ENCODE peak calls at places on chromosome 11, in nine cellular contexts. One of them, this sample, is unnamed.
A peak's percentile ranks its signal among the peaks of the same experiment; 100 is the strongest.

GRCh38 chr11:68470304-68470811 is 9.8 kb downstream of the PPP6R3 start:
- DNase-seq in RWPE1: no peak
- DNase-seq in fibroblast of lung: no peak
- DNase-seq in lung: no peak
- DNase-seq in CD8-positive, alpha-beta T cell: no peak
- DNase-seq in kidney epithelial cell: no peak
- DNase-seq in neural progenitor cell: no peak
- DNase-seq in sigmoid colon: no peak
- DNase-seq in Calu3: no peak
- DNase-seq in this sample: no peak

GRCh38 chr11:80815752-80816453 is 1375.1 kb upstream of the TENM4 start:
- DNase-seq in CD8-positive, alpha-beta T cell: no peak
- DNase-seq in Calu3: no peak
- DNase-seq in fibroblast of lung: no peak
- DNase-seq in kidney epithelial cell: peak; percentile 19
- DNase-seq in lung: no peak
- DNase-seq in sigmoid colon: no peak
- DNase-seq in RWPE1: no peak
- DNase-seq in neural progenitor cell: no peak
- DNase-seq in this sample: no peak

GRCh38 chr11:18100926-18101656 is 4.8 kb downstream of the SAAL1 start:
- DNase-seq in RWPE1: no peak
- DNase-seq in CD8-positive, alpha-beta T cell: no peak
- DNase-seq in Calu3: no peak
- DNase-seq in lung: no peak
- DNase-seq in neural progenitor cell: no peak
- DNase-seq in fibroblast of lung: no peak
- DNase-seq in kidney epithelial cell: no peak
- DNase-seq in sigmoid colon: no peak
- DNase-seq in this sample: no peak

GRCh38 chr11:72237112-72237931 is 6.7 kb downstream of the PHOX2A start:
- DNase-seq in kidney epithelial cell: no peak
- DNase-seq in CD8-positive, alpha-beta T cell: no peak
- DNase-seq in lung: no peak
- DNase-seq in fibroblast of lung: no peak
- DNase-seq in Calu3: no peak
- DNase-seq in sigmoid colon: peak; percentile 63
- DNase-seq in RWPE1: no peak
- DNase-seq in neural progenitor cell: no peak
- DNase-seq in this sample: no peak

GRCh38 chr11:34916810-34917780 is 677 bp downstream of the PDHX start:
- DNase-seq in CD8-positive, alpha-beta T cell: no peak
- DNase-seq in kidney epithelial cell: no peak
- DNase-seq in fibroblast of lung: peak; percentile 38
- DNase-seq in neural progenitor cell: no peak
- DNase-seq in RWPE1: peak; percentile 59
- DNase-seq in lung: no peak
- DNase-seq in sigmoid colon: no peak
- DNase-seq in Calu3: no peak
- DNase-seq in this sample: no peak

GRCh38 chr11:100404907-100405306 is 282.2 kb upstream of the ARHGAP42 start:
- DNase-seq in neural progenitor cell: no peak
- DNase-seq in sigmoid colon: no peak
- DNase-seq in RWPE1: no peak
- DNase-seq in lung: no peak
- DNase-seq in fibroblast of lung: no peak
- DNase-seq in Calu3: no peak
- DNase-seq in kidney epithelial cell: no peak
- DNase-seq in CD8-positive, alpha-beta T cell: no peak
- DNase-seq in this sample: no peak

GRCh38 chr11:122423283-122423682 is 232.2 kb upstream of the UBASH3B start:
- DNase-seq in kidney epithelial cell: no peak
- DNase-seq in lung: no peak
- DNase-seq in CD8-positive, alpha-beta T cell: no peak
- DNase-seq in fibroblast of lung: no peak
- DNase-seq in Calu3: no peak
- DNase-seq in RWPE1: no peak
- DNase-seq in sigmoid colon: no peak
- DNase-seq in neural progenitor cell: no peak
- DNase-seq in this sample: no peak

GRCh38 chr11:117807482-117808272 is 10.7 kb upstream of the DSCAML1 start:
- DNase-seq in Calu3: peak; percentile 70
- DNase-seq in lung: peak; percentile 73
- DNase-seq in neural progenitor cell: peak; percentile 81
- DNase-seq in CD8-positive, alpha-beta T cell: peak; percentile 67
- DNase-seq in sigmoid colon: peak; percentile 88
- DNase-seq in RWPE1: peak; percentile 58
- DNase-seq in kidney epithelial cell: no peak
- DNase-seq in fibroblast of lung: peak; percentile 68
- DNase-seq in this sample: peak; percentile 55

GRCh38 chr11:1256257-1257045 is 33.6 kb downstream of the MUC5B start:
- DNase-seq in RWPE1: no peak
- DNase-seq in fibroblast of lung: no peak
- DNase-seq in sigmoid colon: no peak
- DNase-seq in CD8-positive, alpha-beta T cell: no peak
- DNase-seq in neural progenitor cell: no peak
- DNase-seq in lung: no peak
- DNase-seq in Calu3: no peak
- DNase-seq in kidney epithelial cell: no peak
- DNase-seq in this sample: no peak

GRCh38 chr11:28017816-28018215 is 90.1 kb downstream of the KIF18A start:
- DNase-seq in neural progenitor cell: no peak
- DNase-seq in sigmoid colon: no peak
- DNase-seq in RWPE1: no peak
- DNase-seq in lung: no peak
- DNase-seq in CD8-positive, alpha-beta T cell: no peak
- DNase-seq in Calu3: no peak
- DNase-seq in kidney epithelial cell: no peak
- DNase-seq in fibroblast of lung: peak; percentile 64
- DNase-seq in this sample: no peak

GRCh38 chr11:31799794-31800397 is 11.2 kb downstream of the PAX6 start:
- DNase-seq in kidney epithelial cell: no peak
- DNase-seq in fibroblast of lung: no peak
- DNase-seq in Calu3: no peak
- DNase-seq in sigmoid colon: no peak
- DNase-seq in CD8-positive, alpha-beta T cell: no peak
- DNase-seq in RWPE1: no peak
- DNase-seq in neural progenitor cell: peak; percentile 27
- DNase-seq in lung: no peak
- DNase-seq in this sample: no peak

DNA sequence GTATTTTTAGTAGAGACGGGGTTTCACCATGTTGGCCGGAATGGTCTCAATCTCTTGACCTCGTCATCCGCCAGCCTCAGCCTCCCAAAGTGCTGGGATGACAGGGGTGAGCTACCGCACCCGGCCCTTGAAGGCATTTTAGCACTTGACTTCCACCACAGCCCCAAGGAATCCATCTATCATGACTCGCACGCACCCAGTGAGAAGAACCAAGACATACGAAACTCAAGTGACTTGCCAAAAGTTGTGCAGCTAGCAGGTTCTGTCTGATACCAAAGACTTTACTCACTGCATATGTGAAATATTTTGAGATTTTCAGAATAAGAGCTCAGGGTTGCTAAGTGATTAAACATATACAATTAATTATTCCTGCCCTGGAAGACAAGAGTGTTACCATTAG is 21.0 kb downstream of the FLI1 start:
- DNase-seq in neural progenitor cell: no peak
- DNase-seq in RWPE1: peak; percentile 45
- DNase-seq in sigmoid colon: no peak
- DNase-seq in fibroblast of lung: peak; percentile 86
- DNase-seq in Calu3: no peak
- DNase-seq in CD8-positive, alpha-beta T cell: no peak
- DNase-seq in lung: no peak
- DNase-seq in kidney epithelial cell: no peak
- DNase-seq in this sample: peak; percentile 66
- TF ChIP-seq CTCF in neural progenitor cell: no peak
- TF ChIP-seq CTCF in RWPE1: no peak
- TF ChIP-seq CTCF in sigmoid colon: no peak
- TF ChIP-seq CTCF in fibroblast of lung: no peak
- TF ChIP-seq CTCF in Calu3: no peak
- TF ChIP-seq CTCF in CD8-positive, alpha-beta T cell: no peak
- TF ChIP-seq CTCF in lung: no peak
- TF ChIP-seq CTCF in kidney epithelial cell: no peak
- TF ChIP-seq CTCF in this sample: no peak

GRCh38 chr11:48116843-48117242 is 99.8 kb upstream of the OR4B1 start:
- DNase-seq in RWPE1: no peak
- DNase-seq in fibroblast of lung: no peak
- DNase-seq in CD8-positive, alpha-beta T cell: no peak
- DNase-seq in sigmoid colon: no peak
- DNase-seq in kidney epithelial cell: no peak
- DNase-seq in lung: no peak
- DNase-seq in Calu3: peak; percentile 39
- DNase-seq in neural progenitor cell: peak; percentile 37
- DNase-seq in this sample: no peak
- TF ChIP-seq CTCF in RWPE1: peak; percentile 28
- TF ChIP-seq CTCF in fibroblast of lung: peak; percentile 30
- TF ChIP-seq CTCF in CD8-positive, alpha-beta T cell: peak; percentile 37
- TF ChIP-seq CTCF in sigmoid colon: no peak
- TF ChIP-seq CTCF in kidney epithelial cell: peak; percentile 40
- TF ChIP-seq CTCF in lung: no peak
- TF ChIP-seq CTCF in Calu3: peak; percentile 58
- TF ChIP-seq CTCF in neural progenitor cell: peak; percentile 43
- TF ChIP-seq CTCF in this sample: peak; percentile 46

DNA sequence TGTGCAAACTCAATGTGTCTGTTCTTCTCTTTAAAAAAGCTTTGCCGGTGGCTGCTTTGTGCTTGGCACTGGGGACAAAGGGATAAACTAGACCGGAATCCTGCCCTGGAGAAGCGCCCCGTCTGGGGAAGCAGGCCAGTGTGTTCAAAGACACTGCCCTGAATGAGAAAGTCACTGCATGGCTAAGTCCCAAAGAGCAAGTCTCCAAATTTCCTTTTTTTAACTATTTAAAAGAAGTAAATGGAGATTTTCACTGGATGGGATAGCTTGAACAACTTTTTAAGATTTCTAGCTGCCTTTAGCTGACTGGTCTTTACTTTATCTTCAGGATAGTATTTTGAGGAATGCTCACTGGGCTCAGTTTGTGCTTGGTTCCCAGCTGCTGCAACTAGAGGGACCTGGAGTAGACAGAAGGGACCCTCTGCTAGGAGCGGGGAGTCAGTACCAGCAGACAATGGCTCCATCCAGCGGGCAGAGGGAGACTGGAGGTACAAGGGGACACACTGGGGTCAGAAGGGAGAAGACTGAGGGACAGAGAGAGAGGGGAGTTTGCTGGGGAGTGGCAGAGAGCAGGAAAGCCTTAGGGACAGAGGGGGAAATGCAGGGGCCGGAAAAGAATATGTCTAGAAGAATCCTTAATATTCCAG is 22.2 kb upstream of the ACER3 start:
- DNase-seq in kidney epithelial cell: no peak
- DNase-seq in Calu3: no peak
- DNase-seq in sigmoid colon: no peak
- DNase-seq in lung: no peak
- DNase-seq in RWPE1: no peak
- DNase-seq in CD8-positive, alpha-beta T cell: no peak
- DNase-seq in fibroblast of lung: peak; percentile 31
- DNase-seq in neural progenitor cell: peak; percentile 83
- DNase-seq in this sample: no peak
- TF ChIP-seq CTCF in kidney epithelial cell: peak; percentile 22
- TF ChIP-seq CTCF in Calu3: no peak
- TF ChIP-seq CTCF in sigmoid colon: no peak
- TF ChIP-seq CTCF in lung: no peak
- TF ChIP-seq CTCF in RWPE1: no peak
- TF ChIP-seq CTCF in CD8-positive, alpha-beta T cell: no peak
- TF ChIP-seq CTCF in fibroblast of lung: no peak
- TF ChIP-seq CTCF in neural progenitor cell: peak; percentile 64
- TF ChIP-seq CTCF in this sample: no peak

GRCh38 chr11:83923961-83924360 is 637.8 kb upstream of the CCDC90B start:
- DNase-seq in kidney epithelial cell: no peak
- DNase-seq in neural progenitor cell: no peak
- DNase-seq in lung: no peak
- DNase-seq in Calu3: no peak
- DNase-seq in RWPE1: no peak
- DNase-seq in sigmoid colon: no peak
- DNase-seq in CD8-positive, alpha-beta T cell: no peak
- DNase-seq in fibroblast of lung: no peak
- DNase-seq in this sample: no peak

GRCh38 chr11:83914995-83915394 is 628.8 kb upstream of the CCDC90B start:
- DNase-seq in lung: no peak
- DNase-seq in Calu3: no peak
- DNase-seq in kidney epithelial cell: no peak
- DNase-seq in fibroblast of lung: no peak
- DNase-seq in CD8-positive, alpha-beta T cell: no peak
- DNase-seq in sigmoid colon: no peak
- DNase-seq in neural progenitor cell: no peak
- DNase-seq in RWPE1: no peak
- DNase-seq in this sample: no peak

GRCh38 chr11:83922318-83922717 is 636.2 kb upstream of the CCDC90B start:
- DNase-seq in sigmoid colon: no peak
- DNase-seq in RWPE1: no peak
- DNase-seq in fibroblast of lung: no peak
- DNase-seq in kidney epithelial cell: no peak
- DNase-seq in neural progenitor cell: no peak
- DNase-seq in CD8-positive, alpha-beta T cell: no peak
- DNase-seq in Calu3: no peak
- DNase-seq in lung: no peak
- DNase-seq in this sample: no peak

GRCh38 chr11:83921447-83922192 is 635.5 kb upstream of the CCDC90B start:
- DNase-seq in kidney epithelial cell: no peak
- DNase-seq in lung: no peak
- DNase-seq in CD8-positive, alpha-beta T cell: no peak
- DNase-seq in sigmoid colon: no peak
- DNase-seq in RWPE1: no peak
- DNase-seq in neural progenitor cell: no peak
- DNase-seq in Calu3: no peak
- DNase-seq in fibroblast of lung: no peak
- DNase-seq in this sample: no peak

DNA sequence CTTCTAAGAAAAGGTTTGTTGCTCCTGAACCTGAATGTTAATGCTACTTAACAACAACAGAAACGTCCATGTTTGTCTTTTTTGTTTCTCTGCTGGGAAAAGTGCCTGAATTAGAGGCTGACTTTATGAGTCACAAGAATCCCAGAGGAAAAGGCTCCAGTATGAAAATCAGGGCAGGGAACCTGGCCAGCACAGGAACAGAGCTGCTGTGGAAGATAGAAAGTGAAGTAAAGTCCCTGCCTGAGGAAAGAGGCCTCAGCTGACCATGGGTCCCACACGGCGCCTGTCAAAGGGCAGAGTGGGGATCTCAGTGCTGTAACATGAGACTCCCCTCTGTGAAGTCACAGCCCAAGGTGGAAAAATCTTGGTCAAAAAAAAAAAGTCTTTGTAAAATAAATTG is 632.3 kb upstream of the CCDC90B start:
- DNase-seq in RWPE1: no peak
- DNase-seq in Calu3: no peak
- DNase-seq in sigmoid colon: peak; percentile 74
- DNase-seq in kidney epithelial cell: no peak
- DNase-seq in fibroblast of lung: no peak
- DNase-seq in lung: no peak
- DNase-seq in neural progenitor cell: no peak
- DNase-seq in CD8-positive, alpha-beta T cell: no peak
- DNase-seq in this sample: no peak
- TF ChIP-seq CTCF in RWPE1: no peak
- TF ChIP-seq CTCF in Calu3: no peak
- TF ChIP-seq CTCF in sigmoid colon: no peak
- TF ChIP-seq CTCF in kidney epithelial cell: no peak
- TF ChIP-seq CTCF in fibroblast of lung: no peak
- TF ChIP-seq CTCF in lung: no peak
- TF ChIP-seq CTCF in neural progenitor cell: no peak
- TF ChIP-seq CTCF in CD8-positive, alpha-beta T cell: no peak
- TF ChIP-seq CTCF in this sample: no peak